ENCODE peak calls at places on chromosomes 1 and 21, in five cellular contexts. J is GM12878, W is K562, Q is HepG2, O is H1. X is an unnamed sample.

GRCh38 chr21:31873696-31874599 is 1.1 kb downstream of the HUNK start:
- DNase-seq in J (no peak), W (peak; percentile 71), Q (no peak), O (no peak), X (no peak)

GRCh38 chr1:94721240-94721639 is 98.9 kb upstream of the SLC44A3 start:
- DNase-seq in J (peak; percentile 21), W (no peak), Q (no peak), O (no peak), X (no peak)

GRCh38 chr21:15686506-15686905 is 43.3 kb upstream of the USP25 start:
- DNase-seq in J (no peak), W (no peak), Q (no peak), O (no peak), X (no peak)

GRCh38 chr21:42500225-42500624 is 4.2 kb upstream of the RSPH1 start:
- DNase-seq in J (no peak), W (no peak), Q (no peak), O (no peak), X (no peak)

GRCh38 chr1:48051466-48052126 is 54.4 kb upstream of the TRABD2B start:
- DNase-seq in J (no peak), W (no peak), Q (no peak), O (no peak), X (no peak)

GRCh38 chr1:22190731-22191130 is 47.8 kb upstream of the WNT4 start:
- DNase-seq in J (no peak), W (no peak), Q (no peak), O (no peak), X (no peak)

GRCh38 chr1:224435318-224435763 is 744 bp upstream of the WDR26 start:
- DNase-seq in J (no peak), W (peak; percentile 72), Q (no peak), O (no peak), X (no peak)

GRCh38 chr1:209319057-209319432 is 264.5 kb upstream of the CAMK1G start:
- DNase-seq in J (no peak), W (no peak), Q (no peak), O (no peak), X (no peak)

GRCh38 chr1:14571810-14572767 is 26.4 kb upstream of the KAZN start:
- DNase-seq in J (no peak), W (peak; percentile 64), Q (no peak), O (no peak), X (no peak)

GRCh38 chr1:34977858-34978257 is 7.3 kb downstream of the TMEM35B start:
- DNase-seq in J (no peak), W (no peak), Q (peak; percentile 51), O (no peak), X (no peak)

GRCh38 chr21:43733529-43734071 is 14.7 kb downstream of the PDXK start:
- DNase-seq in J (no peak), W (no peak), Q (no peak), O (no peak), X (no peak)

GRCh38 chr21:34724131-34724856 is 55.5 kb downstream of the CLIC6 start:
- DNase-seq in J (no peak), W (no peak), Q (no peak), O (no peak), X (no peak)

GRCh38 chr1:117237701-117238413 is 27.1 kb upstream of the VTCN1 start:
- DNase-seq in J (no peak), W (no peak), Q (no peak), O (no peak), X (no peak)

GRCh38 chr1:112698366-112699310 is 8.3 kb downstream of the RHOC start:
- DNase-seq in J (no peak), W (peak; percentile 75), Q (peak; percentile 90), O (no peak), X (no peak)

GRCh38 chr1:104830534-104830933 is 1080.8 kb downstream of the AMY1C start:
- DNase-seq in J (no peak), W (no peak), Q (no peak), O (no peak), X (no peak)

GRCh38 chr1:45998218-45998617 is 134.2 kb downstream of the PIK3R3 start:
- DNase-seq in J (no peak), W (no peak), Q (no peak), O (no peak), X (no peak)

GRCh38 chr1:11407301-11407994 is 71.5 kb upstream of the DISP3 start:
- DNase-seq in J (peak; percentile 19), W (no peak), Q (no peak), O (no peak), X (no peak)

GRCh38 chr1:205074513-205074912 is 9.7 kb downstream of the TMEM81 start:
- DNase-seq in J (no peak), W (peak; percentile 13), Q (no peak), O (no peak), X (no peak)

GRCh38 chr1:204627436-204627835 is 58.1 kb downstream of the LRRN2 start:
- DNase-seq in J (no peak), W (no peak), Q (no peak), O (no peak), X (no peak)

GRCh38 chr1:30645807-30646206 is 77.6 kb downstream of the MATN1 start:
- DNase-seq in J (no peak), W (no peak), Q (no peak), O (no peak), X (peak; percentile 43)

GRCh38 chr1:202291961-202292712 is 49.6 kb downstream of the UBE2T start:
- DNase-seq in J (no peak), W (no peak), Q (no peak), O (no peak), X (no peak)
- TF ChIP-seq ZNF274 in J (no peak), W (no peak), Q (no peak), O (no peak), X (no peak)

GRCh38 chr1:160971618-160972056 is 17.0 kb upstream of the ITLN2 start:
- DNase-seq in J (peak; percentile 70), W (no peak), Q (no peak), O (no peak), X (no peak)
- TF ChIP-seq JUND in J (no peak), W (no peak), Q (no peak), O (no peak), X (no peak)

DNA sequence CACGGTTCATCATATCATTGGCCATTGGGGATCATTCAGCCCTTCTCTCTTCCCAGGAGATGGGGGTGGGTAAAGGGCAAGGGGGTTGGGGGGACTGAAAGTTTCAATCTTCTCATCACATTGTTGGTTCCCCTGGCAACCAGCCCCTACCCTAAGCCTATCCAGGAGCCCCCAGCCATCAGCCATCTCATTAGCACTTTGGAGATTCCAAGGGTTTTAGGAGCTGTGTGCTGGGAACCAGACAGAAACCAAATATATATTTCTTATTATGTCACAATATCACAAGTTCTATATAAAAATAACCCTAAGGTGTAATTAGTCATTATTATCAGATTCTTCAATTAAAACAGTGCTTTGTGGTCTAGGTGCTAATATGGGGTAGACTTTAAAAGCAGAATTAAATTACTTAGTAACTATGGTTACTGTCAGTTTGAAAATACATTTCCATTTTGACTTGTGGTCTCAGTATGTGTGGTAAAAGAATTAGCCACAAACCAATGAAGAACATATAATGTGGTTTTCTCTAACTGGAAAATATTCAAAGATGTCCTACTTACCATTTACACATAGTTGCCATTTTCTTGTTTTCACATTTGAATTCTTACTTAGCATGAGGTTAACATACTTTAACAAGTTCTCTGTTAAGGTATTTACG is 28.1 kb downstream of the IL23R start:
- DNase-seq in J (peak; percentile 67), W (no peak), Q (no peak), O (no peak), X (no peak)
- TF ChIP-seq ZNF274 in J (no peak), W (no peak), Q (no peak), O (no peak), X (no peak)

GRCh38 chr1:156750191-156750931 is 1.1 kb downstream of the HDGF start:
- DNase-seq in J (no peak), W (peak; percentile 38), Q (no peak), O (no peak), X (no peak)
- TF ChIP-seq JUND in J (no peak), W (no peak), Q (no peak), O (no peak), X (no peak)

GRCh38 chr1:7580923-7581753 is 190.0 kb upstream of the VAMP3 start:
- DNase-seq in J (no peak), W (no peak), Q (no peak), O (no peak), X (no peak)
- TF ChIP-seq ZNF274 in J (no peak), W (no peak), Q (no peak), O (no peak), X (no peak)

GRCh38 chr1:40421694-40422384 is 28.4 kb upstream of the ZFP69B start:
- DNase-seq in J (no peak), W (no peak), Q (peak; percentile 99), O (no peak), X (no peak)
- TF ChIP-seq JUND in J (no peak), W (no peak), Q (no peak), O (no peak), X (no peak)